ENCODE peak calls at places on chromosomes 11 and 22, in seven cellular contexts. One of them, this sample, is unnamed.

GRCh38 chr11:125075900-125076317 is 12.8 kb downstream of the SLC37A2 start:
- DNase-seq in GM12878: no peak
- DNase-seq in GM12892: no peak
- DNase-seq in H1: peak
- DNase-seq in SK-N-SH: no peak
- DNase-seq in HepG2: no peak
- DNase-seq in K562: peak
- DNase-seq in this sample: no peak

GRCh38 chr11:26761382-26761781 is 39.5 kb upstream of the SLC5A12 start:
- DNase-seq in GM12878: no peak
- DNase-seq in GM12892: no peak
- DNase-seq in SK-N-SH: no peak
- DNase-seq in K562: no peak
- DNase-seq in HepG2: no peak
- DNase-seq in H1: no peak
- DNase-seq in this sample: no peak

GRCh38 chr11:23564370-23564769 is 704.1 kb upstream of the CCDC179 start:
- DNase-seq in HepG2: no peak
- DNase-seq in K562: no peak
- DNase-seq in GM12878: no peak
- DNase-seq in SK-N-SH: no peak
- DNase-seq in H1: no peak
- DNase-seq in GM12892: no peak
- DNase-seq in this sample: no peak

GRCh38 chr22:23192133-23192532 is 11.8 kb downstream of the BCR start:
- DNase-seq in K562: no peak
- DNase-seq in GM12878: no peak
- DNase-seq in H1: no peak
- DNase-seq in HepG2: no peak
- DNase-seq in GM12892: no peak
- DNase-seq in SK-N-SH: no peak
- DNase-seq in this sample: no peak

GRCh38 chr22:36818010-36818642 is 1.3 kb upstream of the PVALB start:
- DNase-seq in H1: no peak
- DNase-seq in GM12878: no peak
- DNase-seq in GM12892: no peak
- DNase-seq in HepG2: no peak
- DNase-seq in SK-N-SH: no peak
- DNase-seq in K562: no peak
- DNase-seq in this sample: no peak

GRCh38 chr22:19040581-19041402 is 81.4 kb downstream of the DGCR2 start:
- DNase-seq in SK-N-SH: no peak
- DNase-seq in GM12878: no peak
- DNase-seq in HepG2: no peak
- DNase-seq in GM12892: no peak
- DNase-seq in K562: no peak
- DNase-seq in H1: no peak
- DNase-seq in this sample: no peak

GRCh38 chr22:33438273-33438672 is 380.1 kb upstream of the SYN3 start:
- DNase-seq in K562: no peak
- DNase-seq in H1: no peak
- DNase-seq in HepG2: no peak
- DNase-seq in SK-N-SH: no peak
- DNase-seq in GM12878: no peak
- DNase-seq in GM12892: no peak
- DNase-seq in this sample: no peak

GRCh38 chr11:82267186-82267585 is 466.5 kb downstream of the FAM181B start:
- DNase-seq in K562: no peak
- DNase-seq in HepG2: no peak
- DNase-seq in GM12878: no peak
- DNase-seq in GM12892: no peak
- DNase-seq in SK-N-SH: no peak
- DNase-seq in H1: no peak
- DNase-seq in this sample: no peak

GRCh38 chr11:67504950-67505561 is at the start of gene PITPNM1:
- DNase-seq in GM12892: peak
- DNase-seq in SK-N-SH: peak
- DNase-seq in K562: peak
- DNase-seq in H1: peak
- DNase-seq in GM12878: no peak
- DNase-seq in HepG2: peak
- DNase-seq in this sample: peak

GRCh38 chr11:24496371-24496727 is 504 bp upstream of the LUZP2 start:
- DNase-seq in GM12892: no peak
- DNase-seq in K562: no peak
- DNase-seq in H1: no peak
- DNase-seq in GM12878: no peak
- DNase-seq in SK-N-SH: no peak
- DNase-seq in HepG2: no peak
- DNase-seq in this sample: no peak

GRCh38 chr11:5343474-5344335 is at the start of gene OR51B5:
- DNase-seq in GM12878: no peak
- DNase-seq in HepG2: no peak
- DNase-seq in SK-N-SH: no peak
- DNase-seq in K562: no peak
- DNase-seq in H1: no peak
- DNase-seq in GM12892: no peak
- DNase-seq in this sample: no peak

GRCh38 chr11:76724162-76724768 is 53.7 kb upstream of the LRRC32 start:
- DNase-seq in H1: peak
- DNase-seq in HepG2: no peak
- DNase-seq in GM12892: no peak
- DNase-seq in K562: no peak
- DNase-seq in SK-N-SH: no peak
- DNase-seq in GM12878: no peak
- DNase-seq in this sample: no peak

GRCh38 chr11:82980292-82980691 is 78.8 kb downstream of the DDIAS start:
- DNase-seq in SK-N-SH: no peak
- DNase-seq in K562: no peak
- DNase-seq in GM12878: no peak
- DNase-seq in GM12892: no peak
- DNase-seq in HepG2: no peak
- DNase-seq in H1: no peak
- DNase-seq in this sample: no peak

GRCh38 chr11:21810650-21811049 is 382.2 kb upstream of the ANO5 start:
- DNase-seq in HepG2: peak
- DNase-seq in H1: no peak
- DNase-seq in GM12892: no peak
- DNase-seq in SK-N-SH: no peak
- DNase-seq in GM12878: no peak
- DNase-seq in K562: no peak
- DNase-seq in this sample: no peak

GRCh38 chr11:81987829-81988472 is 745.7 kb downstream of the FAM181B start:
- DNase-seq in SK-N-SH: no peak
- DNase-seq in K562: no peak
- DNase-seq in H1: no peak
- DNase-seq in GM12878: peak
- DNase-seq in HepG2: no peak
- DNase-seq in GM12892: no peak
- DNase-seq in this sample: no peak

GRCh38 chr11:41497974-41498373 is 38.5 kb upstream of the LRRC4C start:
- DNase-seq in SK-N-SH: no peak
- DNase-seq in K562: no peak
- DNase-seq in GM12878: no peak
- DNase-seq in HepG2: no peak
- DNase-seq in H1: peak
- DNase-seq in GM12892: no peak
- DNase-seq in this sample: no peak

GRCh38 chr11:65777821-65778361 is 2.9 kb downstream of the AP5B1 start:
- DNase-seq in K562: no peak
- DNase-seq in HepG2: no peak
- DNase-seq in SK-N-SH: peak
- DNase-seq in H1: no peak
- DNase-seq in GM12892: no peak
- DNase-seq in GM12878: no peak
- DNase-seq in this sample: no peak

GRCh38 chr11:11148104-11148509 is 204.9 kb downstream of the CSNK2A3 start:
- DNase-seq in SK-N-SH: no peak
- DNase-seq in GM12878: no peak
- DNase-seq in HepG2: no peak
- DNase-seq in K562: peak
- DNase-seq in H1: peak
- DNase-seq in GM12892: no peak
- DNase-seq in this sample: no peak

GRCh38 chr22:31045900-31046587 is 35.1 kb upstream of the SMTN start:
- DNase-seq in SK-N-SH: no peak
- DNase-seq in K562: peak
- DNase-seq in H1: no peak
- DNase-seq in GM12878: no peak
- DNase-seq in GM12892: no peak
- DNase-seq in HepG2: no peak
- DNase-seq in this sample: no peak

GRCh38 chr11:8309862-8310261 is 46.2 kb upstream of the LMO1 start:
- DNase-seq in HepG2: no peak
- DNase-seq in SK-N-SH: peak
- DNase-seq in H1: no peak
- DNase-seq in GM12892: no peak
- DNase-seq in GM12878: no peak
- DNase-seq in K562: no peak
- DNase-seq in this sample: no peak

GRCh38 chr11:79259800-79260199 is 181.0 kb downstream of the TENM4 start:
- DNase-seq in GM12892: no peak
- DNase-seq in K562: no peak
- DNase-seq in HepG2: no peak
- DNase-seq in GM12878: no peak
- DNase-seq in H1: no peak
- DNase-seq in SK-N-SH: no peak
- DNase-seq in this sample: no peak

GRCh38 chr11:104625246-104625645 is 273.0 kb downstream of the CASP12 start:
- DNase-seq in HepG2: no peak
- DNase-seq in K562: no peak
- DNase-seq in H1: no peak
- DNase-seq in GM12892: no peak
- DNase-seq in SK-N-SH: no peak
- DNase-seq in GM12878: no peak
- DNase-seq in this sample: no peak

GRCh38 chr22:23245799-23246136 is 65.5 kb downstream of the BCR start:
- DNase-seq in SK-N-SH: no peak
- DNase-seq in GM12878: no peak
- DNase-seq in GM12892: no peak
- DNase-seq in HepG2: no peak
- DNase-seq in K562: no peak
- DNase-seq in H1: no peak
- DNase-seq in this sample: no peak

GRCh38 chr11:95451261-95451660 is 220.3 kb upstream of the SESN3 start:
- DNase-seq in GM12892: no peak
- DNase-seq in HepG2: no peak
- DNase-seq in GM12878: no peak
- DNase-seq in SK-N-SH: no peak
- DNase-seq in H1: no peak
- DNase-seq in K562: no peak
- DNase-seq in this sample: no peak

GRCh38 chr11:95450547-95451123 is 219.6 kb upstream of the SESN3 start:
- DNase-seq in H1: no peak
- DNase-seq in HepG2: no peak
- DNase-seq in K562: no peak
- DNase-seq in SK-N-SH: no peak
- DNase-seq in GM12878: no peak
- DNase-seq in GM12892: no peak
- DNase-seq in this sample: no peak

GRCh38 chr11:95453616-95454118 is 222.7 kb upstream of the SESN3 start:
- DNase-seq in SK-N-SH: no peak
- DNase-seq in GM12892: no peak
- DNase-seq in HepG2: no peak
- DNase-seq in H1: no peak
- DNase-seq in GM12878: no peak
- DNase-seq in K562: peak
- DNase-seq in this sample: no peak

GRCh38 chr11:95455228-95455627 is 224.2 kb upstream of the SESN3 start:
- DNase-seq in GM12878: no peak
- DNase-seq in K562: no peak
- DNase-seq in GM12892: no peak
- DNase-seq in H1: no peak
- DNase-seq in SK-N-SH: no peak
- DNase-seq in HepG2: no peak
- DNase-seq in this sample: no peak

DNA sequence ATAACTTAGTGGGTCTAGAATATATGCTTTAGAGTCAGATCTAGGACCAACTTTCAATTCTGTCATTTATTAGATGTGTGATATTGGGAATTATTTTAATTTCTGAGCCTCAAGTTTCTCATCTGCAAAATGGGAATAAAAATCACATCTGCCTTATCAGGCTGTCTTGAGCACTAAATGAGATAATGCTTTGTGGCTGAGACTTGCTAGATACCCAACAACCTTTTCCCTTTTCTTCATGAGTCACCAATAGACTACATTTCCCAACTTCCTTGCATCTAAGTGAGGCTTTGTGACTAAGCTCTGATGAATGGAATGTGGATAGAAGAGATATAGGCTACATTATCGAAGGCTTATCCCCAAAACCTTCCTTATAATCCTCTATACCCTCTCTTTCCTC is 220.7 kb upstream of the SESN3 start:
- DNase-seq in GM12878: no peak
- DNase-seq in HepG2: no peak
- DNase-seq in K562: no peak
- DNase-seq in GM12892: no peak
- DNase-seq in SK-N-SH: no peak
- DNase-seq in H1: no peak
- DNase-seq in this sample: no peak
- TF ChIP-seq TAF1 in GM12878: no peak
- TF ChIP-seq TAF1 in HepG2: no peak
- TF ChIP-seq TAF1 in K562: no peak
- TF ChIP-seq TAF1 in GM12892: no peak
- TF ChIP-seq TAF1 in SK-N-SH: no peak
- TF ChIP-seq TAF1 in H1: no peak
- TF ChIP-seq TAF1 in this sample: no peak

DNA sequence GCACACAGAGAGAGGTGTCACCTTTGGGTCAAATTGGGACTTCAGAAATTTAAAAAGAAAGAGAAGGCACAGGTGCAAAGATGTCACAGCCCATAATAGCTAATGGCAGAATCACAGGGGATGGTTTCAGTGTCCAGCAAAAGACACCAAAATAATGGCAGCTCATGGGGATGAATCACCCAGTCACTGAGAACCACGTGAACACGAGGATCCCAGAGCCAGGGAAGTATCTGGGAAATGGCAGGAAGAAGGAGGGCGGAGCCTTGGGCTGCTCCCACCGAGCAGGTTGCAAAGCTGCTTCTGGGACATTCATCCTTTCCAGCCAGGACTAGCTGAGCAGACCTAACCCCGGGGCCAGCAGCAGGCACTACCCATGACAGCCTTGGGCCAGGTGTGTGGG is 45.6 kb downstream of the TRMU start:
- DNase-seq in HepG2: no peak
- DNase-seq in K562: no peak
- DNase-seq in H1: no peak
- DNase-seq in GM12878: no peak
- DNase-seq in GM12892: no peak
- DNase-seq in SK-N-SH: no peak
- DNase-seq in this sample: no peak
- TF ChIP-seq TAF1 in HepG2: no peak
- TF ChIP-seq TAF1 in K562: no peak
- TF ChIP-seq TAF1 in H1: no peak
- TF ChIP-seq TAF1 in GM12878: no peak
- TF ChIP-seq TAF1 in GM12892: no peak
- TF ChIP-seq TAF1 in SK-N-SH: no peak
- TF ChIP-seq TAF1 in this sample: no peak

GRCh38 chr22:45602824-45603301 is 68.8 kb upstream of the ATXN10 start:
- DNase-seq in GM12892: no peak
- DNase-seq in K562: peak
- DNase-seq in GM12878: no peak
- DNase-seq in HepG2: peak
- DNase-seq in H1: peak
- DNase-seq in SK-N-SH: peak
- DNase-seq in this sample: no peak
- TF ChIP-seq TAF1 in GM12892: no peak
- TF ChIP-seq TAF1 in K562: no peak
- TF ChIP-seq TAF1 in GM12878: no peak
- TF ChIP-seq TAF1 in HepG2: no peak
- TF ChIP-seq TAF1 in H1: no peak
- TF ChIP-seq TAF1 in SK-N-SH: no peak
- TF ChIP-seq TAF1 in this sample: no peak

GRCh38 chr11:102957953-102958352 is 2.4 kb upstream of the MMP13 start:
- DNase-seq in GM12878: no peak
- DNase-seq in HepG2: no peak
- DNase-seq in SK-N-SH: no peak
- DNase-seq in K562: no peak
- DNase-seq in H1: no peak
- DNase-seq in GM12892: no peak
- DNase-seq in this sample: no peak
- TF ChIP-seq TAF1 in GM12878: no peak
- TF ChIP-seq TAF1 in HepG2: no peak
- TF ChIP-seq TAF1 in SK-N-SH: no peak
- TF ChIP-seq TAF1 in K562: no peak
- TF ChIP-seq TAF1 in H1: no peak
- TF ChIP-seq TAF1 in GM12892: no peak
- TF ChIP-seq TAF1 in this sample: no peak